ENCODE peak calls at places on chromosomes 4 and X, in six cellular contexts. One of them, this sample, is unnamed.

GRCh38 chr4:76607266-76607799 is 172.3 kb downstream of the SHROOM3 start:
- DNase-seq in HCT116: no peak
- DNase-seq in amniotic epithelial cell: peak; percentile 88
- DNase-seq in stimulated activated naive CD4-positive, alpha-beta T cell: no peak
- DNase-seq in AG10803: peak; percentile 98
- DNase-seq in NCI-H187 treated with DMSO at 0.1 percent for 48 hours: no peak
- DNase-seq in this sample: peak; percentile 48

GRCh38 chr4:42302348-42302747 is 94.9 kb upstream of the SHISA3 start:
- DNase-seq in HCT116: peak; percentile 43
- DNase-seq in amniotic epithelial cell: no peak
- DNase-seq in stimulated activated naive CD4-positive, alpha-beta T cell: no peak
- DNase-seq in AG10803: no peak
- DNase-seq in NCI-H187 treated with DMSO at 0.1 percent for 48 hours: no peak
- DNase-seq in this sample: peak; percentile 41

GRCh38 chr4:100288811-100289529 is 98.7 kb upstream of the DDIT4L start:
- DNase-seq in HCT116: no peak
- DNase-seq in amniotic epithelial cell: peak; percentile 86
- DNase-seq in stimulated activated naive CD4-positive, alpha-beta T cell: no peak
- DNase-seq in AG10803: peak; percentile 57
- DNase-seq in NCI-H187 treated with DMSO at 0.1 percent for 48 hours: no peak
- DNase-seq in this sample: no peak

GRCh38 chr4:159698336-159698735 is 595.5 kb downstream of the RAPGEF2 start:
- DNase-seq in HCT116: no peak
- DNase-seq in amniotic epithelial cell: peak; percentile 60
- DNase-seq in stimulated activated naive CD4-positive, alpha-beta T cell: no peak
- DNase-seq in AG10803: no peak
- DNase-seq in NCI-H187 treated with DMSO at 0.1 percent for 48 hours: no peak
- DNase-seq in this sample: peak; percentile 11

GRCh38 chr4:154908168-154908567 is 127.1 kb downstream of the RBM46 start:
- DNase-seq in HCT116: no peak
- DNase-seq in amniotic epithelial cell: no peak
- DNase-seq in stimulated activated naive CD4-positive, alpha-beta T cell: no peak
- DNase-seq in AG10803: no peak
- DNase-seq in NCI-H187 treated with DMSO at 0.1 percent for 48 hours: no peak
- DNase-seq in this sample: no peak

GRCh38 chrX:40318076-40318475 is 220.3 kb upstream of the BCOR start:
- DNase-seq in HCT116: no peak
- DNase-seq in amniotic epithelial cell: no peak
- DNase-seq in stimulated activated naive CD4-positive, alpha-beta T cell: no peak
- DNase-seq in AG10803: no peak
- DNase-seq in NCI-H187 treated with DMSO at 0.1 percent for 48 hours: no peak
- DNase-seq in this sample: no peak

GRCh38 chrX:18129694-18130093 is 91.0 kb downstream of the BEND2 start:
- DNase-seq in HCT116: no peak
- DNase-seq in amniotic epithelial cell: no peak
- DNase-seq in stimulated activated naive CD4-positive, alpha-beta T cell: no peak
- DNase-seq in AG10803: no peak
- DNase-seq in NCI-H187 treated with DMSO at 0.1 percent for 48 hours: no peak
- DNase-seq in this sample: no peak

GRCh38 chr4:25178838-25179261 is 18.6 kb upstream of the SEPSECS start:
- DNase-seq in HCT116: no peak
- DNase-seq in amniotic epithelial cell: no peak
- DNase-seq in stimulated activated naive CD4-positive, alpha-beta T cell: peak; percentile 35
- DNase-seq in AG10803: no peak
- DNase-seq in NCI-H187 treated with DMSO at 0.1 percent for 48 hours: no peak
- DNase-seq in this sample: no peak

GRCh38 chr4:156771171-156771837 is 200.3 kb downstream of the PDGFC start:
- DNase-seq in HCT116: peak; percentile 51
- DNase-seq in amniotic epithelial cell: peak; percentile 54
- DNase-seq in stimulated activated naive CD4-positive, alpha-beta T cell: no peak
- DNase-seq in AG10803: peak; percentile 93
- DNase-seq in NCI-H187 treated with DMSO at 0.1 percent for 48 hours: peak; percentile 4
- DNase-seq in this sample: peak; percentile 78

GRCh38 chr4:145939856-145940255 is 1.2 kb upstream of the ZNF827 start:
- DNase-seq in HCT116: no peak
- DNase-seq in amniotic epithelial cell: no peak
- DNase-seq in stimulated activated naive CD4-positive, alpha-beta T cell: no peak
- DNase-seq in AG10803: no peak
- DNase-seq in NCI-H187 treated with DMSO at 0.1 percent for 48 hours: no peak
- DNase-seq in this sample: peak; percentile 45

GRCh38 chr4:137307806-137308205 is 224.5 kb downstream of the PCDH18 start:
- DNase-seq in HCT116: no peak
- DNase-seq in amniotic epithelial cell: peak; percentile 82
- DNase-seq in stimulated activated naive CD4-positive, alpha-beta T cell: no peak
- DNase-seq in AG10803: peak; percentile 89
- DNase-seq in NCI-H187 treated with DMSO at 0.1 percent for 48 hours: no peak
- DNase-seq in this sample: peak; percentile 73

GRCh38 chrX:40243699-40244098 is 145.9 kb upstream of the BCOR start:
- DNase-seq in HCT116: no peak
- DNase-seq in amniotic epithelial cell: no peak
- DNase-seq in stimulated activated naive CD4-positive, alpha-beta T cell: no peak
- DNase-seq in AG10803: no peak
- DNase-seq in NCI-H187 treated with DMSO at 0.1 percent for 48 hours: no peak
- DNase-seq in this sample: no peak

GRCh38 chrX:47201545-47201944 is 7.9 kb downstream of the UBA1 start:
- DNase-seq in HCT116: no peak
- DNase-seq in amniotic epithelial cell: no peak
- DNase-seq in stimulated activated naive CD4-positive, alpha-beta T cell: no peak
- DNase-seq in AG10803: no peak
- DNase-seq in NCI-H187 treated with DMSO at 0.1 percent for 48 hours: no peak
- DNase-seq in this sample: no peak

GRCh38 chr4:34371676-34372075 is 1872.6 kb downstream of the ARAP2 start:
- DNase-seq in HCT116: no peak
- DNase-seq in amniotic epithelial cell: peak; percentile 3
- DNase-seq in stimulated activated naive CD4-positive, alpha-beta T cell: no peak
- DNase-seq in AG10803: no peak
- DNase-seq in NCI-H187 treated with DMSO at 0.1 percent for 48 hours: no peak
- DNase-seq in this sample: peak; percentile 12

GRCh38 chr4:111847256-111848108 is 297.8 kb upstream of the FAM241A start:
- DNase-seq in HCT116: no peak
- DNase-seq in amniotic epithelial cell: peak; percentile 57
- DNase-seq in stimulated activated naive CD4-positive, alpha-beta T cell: no peak
- DNase-seq in AG10803: peak; percentile 33
- DNase-seq in NCI-H187 treated with DMSO at 0.1 percent for 48 hours: no peak
- DNase-seq in this sample: peak; percentile 2

GRCh38 chr4:143163618-143164017 is 21.1 kb upstream of the USP38 start:
- DNase-seq in HCT116: no peak
- DNase-seq in amniotic epithelial cell: no peak
- DNase-seq in stimulated activated naive CD4-positive, alpha-beta T cell: no peak
- DNase-seq in AG10803: no peak
- DNase-seq in NCI-H187 treated with DMSO at 0.1 percent for 48 hours: no peak
- DNase-seq in this sample: no peak

GRCh38 chrX:49166914-49167739 is 4.6 kb downstream of the MAGIX start:
- DNase-seq in HCT116: no peak
- DNase-seq in amniotic epithelial cell: peak; percentile 78
- DNase-seq in stimulated activated naive CD4-positive, alpha-beta T cell: peak; percentile 38
- DNase-seq in AG10803: peak; percentile 86
- DNase-seq in NCI-H187 treated with DMSO at 0.1 percent for 48 hours: no peak
- DNase-seq in this sample: peak; percentile 79

This sample was measured in fibroblast of pulmonary artery.